ENCODE peak calls at places on chromosomes 16 and 17, in nine cellular contexts. One of them, this sample, is unnamed.

GRCh38 chr17:37713028-37713431 is 31.8 kb downstream of the HNF1B start:
- DNase-seq in kidney glomerular epithelial cell: no peak
- DNase-seq in SHP77: no peak
- DNase-seq in NCI-H1092: no peak
- DNase-seq in Kasumi-1: no peak
- DNase-seq in lung microvascular endothelial cell: no peak
- DNase-seq in astrocyte of the hippocampus: no peak
- DNase-seq in EL: no peak
- DNase-seq in EH: no peak
- DNase-seq in this sample: no peak

GRCh38 chr16:30934827-30935557 is 11.6 kb downstream of the FBXL19 start:
- DNase-seq in kidney glomerular epithelial cell: peak; percentile 1
- DNase-seq in SHP77: peak; percentile 58
- DNase-seq in NCI-H1092: no peak
- DNase-seq in Kasumi-1: peak; percentile 49
- DNase-seq in lung microvascular endothelial cell: peak; percentile 77
- DNase-seq in astrocyte of the hippocampus: peak; percentile 58
- DNase-seq in EL: peak; percentile 48
- DNase-seq in EH: peak; percentile 56
- DNase-seq in this sample: peak; percentile 43

GRCh38 chr17:59914274-59914854 is 21.4 kb downstream of the RPS6KB1 start:
- DNase-seq in kidney glomerular epithelial cell: peak; percentile 28
- DNase-seq in SHP77: peak; percentile 0
- DNase-seq in NCI-H1092: peak; percentile 2
- DNase-seq in Kasumi-1: peak; percentile 86
- DNase-seq in lung microvascular endothelial cell: peak; percentile 53
- DNase-seq in astrocyte of the hippocampus: peak; percentile 53
- DNase-seq in EL: peak; percentile 44
- DNase-seq in EH: peak; percentile 61
- DNase-seq in this sample: peak; percentile 37

GRCh38 chr17:29595107-29595942 is 2.4 kb downstream of the ANKRD13B start:
- DNase-seq in kidney glomerular epithelial cell: no peak
- DNase-seq in SHP77: no peak
- DNase-seq in NCI-H1092: no peak
- DNase-seq in Kasumi-1: no peak
- DNase-seq in lung microvascular endothelial cell: no peak
- DNase-seq in astrocyte of the hippocampus: no peak
- DNase-seq in EL: no peak
- DNase-seq in EH: no peak
- DNase-seq in this sample: peak; percentile 38

GRCh38 chr16:69833791-69834282 is 71.7 kb downstream of the WWP2 start:
- DNase-seq in kidney glomerular epithelial cell: no peak
- DNase-seq in SHP77: no peak
- DNase-seq in NCI-H1092: no peak
- DNase-seq in Kasumi-1: no peak
- DNase-seq in lung microvascular endothelial cell: no peak
- DNase-seq in astrocyte of the hippocampus: no peak
- DNase-seq in EL: no peak
- DNase-seq in EH: no peak
- DNase-seq in this sample: no peak

GRCh38 chr17:31211352-31212012 is 85.6 kb downstream of the OMG start:
- DNase-seq in kidney glomerular epithelial cell: no peak
- DNase-seq in SHP77: no peak
- DNase-seq in NCI-H1092: no peak
- DNase-seq in Kasumi-1: no peak
- DNase-seq in lung microvascular endothelial cell: peak; percentile 12
- DNase-seq in astrocyte of the hippocampus: no peak
- DNase-seq in EL: peak; percentile 42
- DNase-seq in EH: peak; percentile 22
- DNase-seq in this sample: no peak

GRCh38 chr17:28008526-28008925 is 34.0 kb upstream of the NLK start:
- DNase-seq in kidney glomerular epithelial cell: peak; percentile 59
- DNase-seq in SHP77: no peak
- DNase-seq in NCI-H1092: no peak
- DNase-seq in Kasumi-1: peak; percentile 80
- DNase-seq in lung microvascular endothelial cell: peak; percentile 78
- DNase-seq in astrocyte of the hippocampus: peak; percentile 85
- DNase-seq in EL: peak; percentile 51
- DNase-seq in EH: peak; percentile 79
- DNase-seq in this sample: peak; percentile 69

GRCh38 chr17:57422574-57423164 is 166.3 kb downstream of the MSI2 start:
- DNase-seq in kidney glomerular epithelial cell: no peak
- DNase-seq in SHP77: no peak
- DNase-seq in NCI-H1092: no peak
- DNase-seq in Kasumi-1: peak; percentile 31
- DNase-seq in lung microvascular endothelial cell: peak; percentile 44
- DNase-seq in astrocyte of the hippocampus: peak; percentile 67
- DNase-seq in EL: peak; percentile 53
- DNase-seq in EH: peak; percentile 86
- DNase-seq in this sample: peak; percentile 53

GRCh38 chr16:48503779-48504178 is 106.2 kb downstream of the N4BP1 start:
- DNase-seq in kidney glomerular epithelial cell: no peak
- DNase-seq in SHP77: no peak
- DNase-seq in NCI-H1092: no peak
- DNase-seq in Kasumi-1: no peak
- DNase-seq in lung microvascular endothelial cell: no peak
- DNase-seq in astrocyte of the hippocampus: peak; percentile 44
- DNase-seq in EL: peak; percentile 77
- DNase-seq in EH: peak; percentile 90
- DNase-seq in this sample: peak; percentile 85

GRCh38 chr16:22357635-22357971 is 16.8 kb downstream of the CDR2 start:
- DNase-seq in kidney glomerular epithelial cell: no peak
- DNase-seq in SHP77: no peak
- DNase-seq in NCI-H1092: no peak
- DNase-seq in Kasumi-1: no peak
- DNase-seq in lung microvascular endothelial cell: no peak
- DNase-seq in astrocyte of the hippocampus: no peak
- DNase-seq in EL: no peak
- DNase-seq in EH: no peak
- DNase-seq in this sample: no peak

GRCh38 chr16:89168381-89169189 is 3.0 kb upstream of the CDH15 start:
- DNase-seq in kidney glomerular epithelial cell: no peak
- DNase-seq in SHP77: no peak
- DNase-seq in NCI-H1092: no peak
- DNase-seq in Kasumi-1: no peak
- DNase-seq in lung microvascular endothelial cell: no peak
- DNase-seq in astrocyte of the hippocampus: no peak
- DNase-seq in EL: no peak
- DNase-seq in EH: no peak
- DNase-seq in this sample: no peak

GRCh38 chr16:26827386-26827785 is 239.3 kb upstream of the C16orf82 start:
- DNase-seq in kidney glomerular epithelial cell: no peak
- DNase-seq in SHP77: no peak
- DNase-seq in NCI-H1092: no peak
- DNase-seq in Kasumi-1: no peak
- DNase-seq in lung microvascular endothelial cell: no peak
- DNase-seq in astrocyte of the hippocampus: no peak
- DNase-seq in EL: no peak
- DNase-seq in EH: no peak
- DNase-seq in this sample: no peak

GRCh38 chr17:57471941-57472368 is 215.6 kb downstream of the MSI2 start:
- DNase-seq in kidney glomerular epithelial cell: no peak
- DNase-seq in SHP77: no peak
- DNase-seq in NCI-H1092: no peak
- DNase-seq in Kasumi-1: no peak
- DNase-seq in lung microvascular endothelial cell: no peak
- DNase-seq in astrocyte of the hippocampus: no peak
- DNase-seq in EL: no peak
- DNase-seq in EH: no peak
- DNase-seq in this sample: no peak

GRCh38 chr17:47941246-47941997 is at the start of gene PNPO:
- DNase-seq in kidney glomerular epithelial cell: peak; percentile 98
- DNase-seq in SHP77: peak; percentile 100
- DNase-seq in NCI-H1092: peak; percentile 98
- DNase-seq in Kasumi-1: peak; percentile 100
- DNase-seq in lung microvascular endothelial cell: peak; percentile 99
- DNase-seq in astrocyte of the hippocampus: peak; percentile 98
- DNase-seq in EL: peak; percentile 99
- DNase-seq in EH: peak; percentile 99
- DNase-seq in this sample: peak; percentile 97

GRCh38 chr17:51351890-51352289 is 91.5 kb downstream of the UTP18 start:
- DNase-seq in kidney glomerular epithelial cell: no peak
- DNase-seq in SHP77: no peak
- DNase-seq in NCI-H1092: no peak
- DNase-seq in Kasumi-1: no peak
- DNase-seq in lung microvascular endothelial cell: no peak
- DNase-seq in astrocyte of the hippocampus: peak; percentile 91
- DNase-seq in EL: no peak
- DNase-seq in EH: no peak
- DNase-seq in this sample: peak; percentile 3

GRCh38 chr17:7081341-7082062 is 1.5 kb upstream of the CLEC10A start:
- DNase-seq in kidney glomerular epithelial cell: no peak
- DNase-seq in SHP77: no peak
- DNase-seq in NCI-H1092: no peak
- DNase-seq in Kasumi-1: no peak
- DNase-seq in lung microvascular endothelial cell: peak; percentile 27
- DNase-seq in astrocyte of the hippocampus: no peak
- DNase-seq in EL: no peak
- DNase-seq in EH: no peak
- DNase-seq in this sample: no peak

This sample was measured in astrocyte of the spinal cord.